ENCODE peak calls at places on chromosomes 6 and 20, in four cellular contexts. V, D, Z and T are unnamed samples.

GRCh38 chr20:9467995-9468394 is 46.4 kb upstream of the LAMP5 start:
- DNase-seq in V (no peak), D (no peak), Z (no peak), T (no peak)

GRCh38 chr6:122803056-122803695 is 14.1 kb downstream of the SMPDL3A start:
- DNase-seq in V (no peak), Z (no peak), D (no peak), T (no peak)

GRCh38 chr20:400121-400450 is 8.0 kb upstream of the RBCK1 start:
- DNase-seq in V (no peak), D (no peak), Z (no peak), T (no peak)

GRCh38 chr6:111737065-111737521 is 131.4 kb upstream of the TRAF3IP2 start:
- DNase-seq in V (no peak), D (no peak), Z (no peak), T (no peak)

GRCh38 chr6:102114402-102114801 is 720.9 kb downstream of the GRIK2 start:
- DNase-seq in Z (no peak), D (no peak), V (no peak), T (no peak)

GRCh38 chr6:12313992-12314589 is 23.9 kb downstream of the EDN1 start:
- DNase-seq in D (no peak), Z (no peak), V (no peak), T (peak; percentile 50)

GRCh38 chr6:160279850-160280249 is 21.2 kb upstream of the SLC22A2 start:
- DNase-seq in Z (no peak), D (no peak), V (no peak), T (no peak)

GRCh38 chr20:54168961-54169862 is 4.6 kb downstream of the CYP24A1 start:
- DNase-seq in V (no peak), Z (no peak), D (no peak), T (no peak)

GRCh38 chr20:63297371-63297781 is 4.4 kb downstream of the COL20A1 start:
- DNase-seq in V (no peak), D (no peak), Z (no peak), T (no peak)

GRCh38 chr20:54320148-54320607 is 112.3 kb downstream of the PFDN4 start:
- DNase-seq in V (no peak), D (no peak), Z (no peak), T (no peak)

GRCh38 chr6:154615483-154616025 is 105.1 kb upstream of the CNKSR3 start:
- DNase-seq in D (no peak), V (peak; percentile 65), Z (peak; percentile 80), T (peak; percentile 94)

GRCh38 chr6:35601331-35602132 is 87.2 kb downstream of the FKBP5 start:
- DNase-seq in Z (peak; percentile 88), V (peak; percentile 17), D (peak; percentile 36), T (no peak)

GRCh38 chr20:33653218-33653899 is 8.8 kb upstream of the C20orf144 start:
- DNase-seq in Z (peak; percentile 81), D (no peak), V (no peak), T (peak; percentile 69)
- H3K27ac ChIP-seq in Z (peak overlapping the region; percentile 31), D (no peak overlapping the region), V (peak overlapping the region; percentile 25), T (peak overlapping the region; percentile 91)

GRCh38 chr6:140663094-140663493 is 1288.6 kb upstream of the CITED2 start:
- DNase-seq in D (no peak), Z (no peak), V (no peak), T (no peak)

GRCh38 chr6:140661691-140662090 is 1287.2 kb upstream of the CITED2 start:
- DNase-seq in D (no peak), Z (no peak), V (no peak), T (no peak)

GRCh38 chr6:140663772-140664171 is 1289.3 kb upstream of the CITED2 start:
- DNase-seq in D (no peak), Z (no peak), V (no peak), T (no peak)

GRCh38 chr6:140660295-140660694 is 1285.8 kb upstream of the CITED2 start:
- DNase-seq in V (no peak), D (no peak), Z (no peak), T (no peak)
- H3K4me3 ChIP-seq in V (no peak overlapping the region), D (no peak overlapping the region), Z (no peak overlapping the region), T (no peak overlapping the region)

GRCh38 chr6:156954781-156955180 is 177.6 kb downstream of the ARID1B start:
- DNase-seq in V (no peak), D (no peak), Z (no peak), T (no peak)
- H3K27ac ChIP-seq in V (peak overlapping the region; percentile 67), D (no peak overlapping the region), Z (no peak overlapping the region), T (no peak overlapping the region)

GRCh38 chr6:129790786-129791185 is 70.3 kb downstream of the TMEM244 start:
- DNase-seq in Z (no peak), D (no peak), V (no peak), T (no peak)
- H3K4me3 ChIP-seq in Z (no peak overlapping the region), D (no peak overlapping the region), V (no peak overlapping the region), T (no peak overlapping the region)